ENCODE peak calls at places on chromosomes 6 and 20, in seven cellular contexts. Y is heart right ventricle, T is fibroblast of the aortic adventitia, P is NCI-H2171, H is NCI-H146, V is tibial nerve, W is EH. B is an unnamed sample.
A peak's percentile ranks its signal among the peaks of the same experiment; 100 is the strongest.

GRCh38 chr6:105489213-105489525 is 86.3 kb upstream of the PREP start:
- DNase-seq in V (no peak), P (no peak), Y (no peak), T (no peak), H (no peak), W (no peak), B (no peak)

GRCh38 chr20:50624351-50625016 is 66.9 kb downstream of the RIPOR3 start:
- DNase-seq in Y (no peak), T (no peak), W (no peak), H (peak; percentile 96), P (peak; percentile 85), V (no peak), B (peak; percentile 43)

GRCh38 chr20:33785503-33785902 is 25.6 kb upstream of the CHMP4B start:
- DNase-seq in Y (no peak), V (no peak), W (no peak), T (no peak), H (no peak), P (no peak), B (no peak)

GRCh38 chr6:13194852-13195251 is 133.5 kb downstream of the TBC1D7 start:
- DNase-seq in V (peak; percentile 40), P (no peak), Y (peak; percentile 24), T (peak; percentile 71), H (peak; percentile 3), W (peak; percentile 77), B (peak; percentile 43)

GRCh38 chr20:54099894-54100293 is 29.5 kb upstream of the BCAS1 start:
- DNase-seq in Y (no peak), W (no peak), T (no peak), H (no peak), P (no peak), V (no peak), B (no peak)

GRCh38 chr6:143745160-143746133 is 67.7 kb downstream of the PHACTR2 start:
- DNase-seq in V (peak; percentile 26), T (peak; percentile 67), Y (no peak), W (peak; percentile 73), P (peak; percentile 11), H (peak; percentile 91), B (peak; percentile 78)

GRCh38 chr6:89980353-89980752 is 86.1 kb downstream of the GJA10 start:
- DNase-seq in H (no peak), T (no peak), Y (no peak), V (no peak), W (no peak), P (no peak), B (no peak)

GRCh38 chr6:5672581-5673011 is 334.1 kb downstream of the NRN1 start:
- DNase-seq in V (no peak), H (no peak), W (peak; percentile 94), T (peak; percentile 87), Y (no peak), P (no peak), B (no peak)

GRCh38 chr20:31517373-31517772 is 3.1 kb downstream of the HM13 start:
- DNase-seq in H (peak; percentile 78), T (peak; percentile 69), P (no peak), V (peak; percentile 49), W (peak; percentile 71), Y (no peak), B (no peak)

GRCh38 chr20:64099880-64100565 is 7.3 kb downstream of the NPBWR2 start:
- DNase-seq in Y (no peak), T (no peak), P (peak; percentile 96), W (no peak), V (no peak), H (no peak), B (no peak)

GRCh38 chr20:1934162-1934561 is 39.0 kb downstream of the SIRPA start:
- DNase-seq in V (peak; percentile 55), Y (no peak), W (peak; percentile 74), P (no peak), T (peak; percentile 99), H (no peak), B (no peak)

GRCh38 chr20:7950387-7950786 is 10.1 kb upstream of the HAO1 start:
- DNase-seq in W (no peak), Y (no peak), V (no peak), P (no peak), H (no peak), T (no peak), B (no peak)

GRCh38 chr20:54219751-54220426 is 12.0 kb downstream of the PFDN4 start:
- DNase-seq in H (peak; percentile 37), V (no peak), W (peak; percentile 56), P (peak; percentile 60), Y (no peak), T (peak; percentile 84), B (no peak)

GRCh38 chr20:20373046-20373706 is 5.3 kb downstream of the INSM1 start:
- DNase-seq in W (peak; percentile 72), T (peak; percentile 40), H (peak; percentile 55), Y (no peak), V (no peak), P (peak; percentile 83), B (no peak)

GRCh38 chr6:34574647-34575293 is 18.6 kb upstream of the SPDEF start:
- DNase-seq in T (no peak), V (no peak), Y (no peak), H (no peak), W (no peak), P (no peak), B (no peak)

GRCh38 chr6:13987400-13987865 is 62.7 kb downstream of the RNF182 start:
- DNase-seq in P (no peak), Y (no peak), W (no peak), H (no peak), T (no peak), V (no peak), B (no peak)

GRCh38 chr20:43909720-43910119 is 4.9 kb upstream of the TOX2 start:
- DNase-seq in H (no peak), Y (no peak), T (no peak), P (no peak), W (no peak), V (no peak), B (no peak)

GRCh38 chr6:159915397-159915796 is 24.6 kb downstream of the MAS1 start:
- DNase-seq in W (no peak), P (no peak), T (no peak), V (no peak), Y (no peak), H (no peak), B (no peak)

GRCh38 chr6:41519305-41519747 is 26.9 kb upstream of the FOXP4 start:
- DNase-seq in Y (no peak), T (no peak), V (no peak), H (no peak), W (no peak), P (no peak), B (no peak)

GRCh38 chr20:36218380-36219064 is 17.8 kb upstream of the AAR2 start:
- DNase-seq in H (no peak), T (no peak), V (no peak), Y (no peak), W (no peak), P (no peak), B (no peak)

GRCh38 chr20:20498081-20498861 is 130.4 kb downstream of the INSM1 start:
- DNase-seq in P (no peak), T (peak; percentile 15), V (no peak), Y (no peak), W (peak; percentile 51), H (peak; percentile 77), B (no peak)

GRCh38 chr6:113645576-113645970 is 211.6 kb upstream of the MARCKS start:
- DNase-seq in P (no peak), W (peak; percentile 99), H (no peak), T (peak; percentile 92), V (peak; percentile 14), Y (no peak), B (no peak)

GRCh38 chr6:127277878-127278843 is 11.5 kb downstream of the RNF146 start:
- DNase-seq in W (no peak), Y (no peak), P (no peak), H (no peak), T (no peak), V (no peak), B (no peak)

GRCh38 chr6:22334778-22335177 is 37.9 kb upstream of the PRL start:
- DNase-seq in P (no peak), Y (no peak), H (no peak), T (no peak), W (no peak), V (no peak), B (no peak)

GRCh38 chr6:29722773-29723665 is at the start of gene HLA-F:
- DNase-seq in V (peak; percentile 93), Y (peak; percentile 79), W (peak; percentile 90), P (peak; percentile 26), T (peak; percentile 86), H (peak; percentile 64), B (peak; percentile 91)

GRCh38 chr6:35166160-35166919 is 25.2 kb upstream of the TCP11 start:
- DNase-seq in P (no peak), T (no peak), H (peak; percentile 15), W (no peak), Y (no peak), V (no peak), B (no peak)

GRCh38 chr6:119310486-119311036 is 39.0 kb downstream of the MAN1A1 start:
- DNase-seq in T (peak; percentile 20), V (no peak), W (no peak), H (no peak), Y (no peak), P (no peak), B (no peak)

GRCh38 chr20:38722708-38723068 is 1.6 kb upstream of the SLC32A1 start:
- DNase-seq in W (no peak), P (no peak), T (no peak), Y (no peak), H (no peak), V (no peak), B (no peak)

GRCh38 chr6:80974579-80974978 is 777.9 kb downstream of the TENT5A start:
- DNase-seq in H (no peak), T (no peak), V (no peak), P (no peak), Y (no peak), W (no peak), B (no peak)

GRCh38 chr6:74735304-74735703 is 470.5 kb downstream of the COL12A1 start:
- DNase-seq in H (no peak), Y (no peak), T (peak; percentile 91), P (no peak), W (peak; percentile 94), V (peak; percentile 52), B (no peak)